ENCODE peak calls at places on chromosome 7, in seven cellular contexts. One of them, this sample, is unnamed.

GRCh38 chr7:15920953-15921352 is 234.5 kb upstream of the MEOX2 start:
- DNase-seq in tibial nerve: no peak
- DNase-seq in CD8-positive, alpha-beta T cell: no peak
- DNase-seq in stomach: no peak
- DNase-seq in K562: no peak
- DNase-seq in IMR-90: no peak
- DNase-seq in prostate gland: no peak
- DNase-seq in this sample: no peak

GRCh38 chr7:36278767-36279171 is 110.9 kb upstream of the ANLN start:
- DNase-seq in prostate gland: peak; percentile 52
- DNase-seq in CD8-positive, alpha-beta T cell: no peak
- DNase-seq in IMR-90: peak; percentile 89
- DNase-seq in K562: no peak
- DNase-seq in tibial nerve: no peak
- DNase-seq in stomach: no peak
- DNase-seq in this sample: peak; percentile 52

GRCh38 chr7:831596-832291 is 532 bp upstream of the SUN1 start:
- DNase-seq in IMR-90: peak; percentile 94
- DNase-seq in K562: peak; percentile 54
- DNase-seq in stomach: no peak
- DNase-seq in prostate gland: no peak
- DNase-seq in CD8-positive, alpha-beta T cell: no peak
- DNase-seq in tibial nerve: no peak
- DNase-seq in this sample: no peak

GRCh38 chr7:78074713-78075112 is 276.1 kb downstream of the PHTF2 start:
- DNase-seq in prostate gland: no peak
- DNase-seq in IMR-90: no peak
- DNase-seq in tibial nerve: no peak
- DNase-seq in stomach: no peak
- DNase-seq in K562: no peak
- DNase-seq in CD8-positive, alpha-beta T cell: no peak
- DNase-seq in this sample: no peak

GRCh38 chr7:64879800-64880199 is 23.3 kb upstream of the ZNF273 start:
- DNase-seq in prostate gland: no peak
- DNase-seq in IMR-90: no peak
- DNase-seq in CD8-positive, alpha-beta T cell: no peak
- DNase-seq in stomach: peak; percentile 18
- DNase-seq in K562: no peak
- DNase-seq in tibial nerve: peak; percentile 2
- DNase-seq in this sample: no peak

GRCh38 chr7:824664-825063 is 7.6 kb upstream of the SUN1 start:
- DNase-seq in prostate gland: no peak
- DNase-seq in stomach: no peak
- DNase-seq in tibial nerve: no peak
- DNase-seq in IMR-90: no peak
- DNase-seq in K562: no peak
- DNase-seq in CD8-positive, alpha-beta T cell: no peak
- DNase-seq in this sample: no peak

GRCh38 chr7:150476285-150476684 is 25.9 kb downstream of the GIMAP8 start:
- DNase-seq in tibial nerve: no peak
- DNase-seq in IMR-90: no peak
- DNase-seq in CD8-positive, alpha-beta T cell: no peak
- DNase-seq in prostate gland: no peak
- DNase-seq in K562: no peak
- DNase-seq in stomach: no peak
- DNase-seq in this sample: no peak

GRCh38 chr7:142868188-142868811 is 13.4 kb downstream of the EPHB6 start:
- DNase-seq in prostate gland: no peak
- DNase-seq in stomach: no peak
- DNase-seq in IMR-90: no peak
- DNase-seq in CD8-positive, alpha-beta T cell: no peak
- DNase-seq in K562: no peak
- DNase-seq in tibial nerve: no peak
- DNase-seq in this sample: no peak

GRCh38 chr7:155291045-155291530 is 6.6 kb upstream of the INSIG1 start:
- DNase-seq in stomach: peak; percentile 52
- DNase-seq in IMR-90: peak; percentile 66
- DNase-seq in tibial nerve: no peak
- DNase-seq in K562: peak; percentile 92
- DNase-seq in prostate gland: no peak
- DNase-seq in CD8-positive, alpha-beta T cell: no peak
- DNase-seq in this sample: no peak

GRCh38 chr7:124856299-124856888 is 73.2 kb downstream of the POT1 start:
- DNase-seq in prostate gland: no peak
- DNase-seq in stomach: no peak
- DNase-seq in CD8-positive, alpha-beta T cell: no peak
- DNase-seq in K562: peak; percentile 31
- DNase-seq in tibial nerve: no peak
- DNase-seq in IMR-90: peak; percentile 61
- DNase-seq in this sample: no peak

GRCh38 chr7:66356277-66356721 is 151.2 kb downstream of the TPST1 start:
- DNase-seq in stomach: no peak
- DNase-seq in IMR-90: peak; percentile 85
- DNase-seq in tibial nerve: no peak
- DNase-seq in K562: no peak
- DNase-seq in CD8-positive, alpha-beta T cell: no peak
- DNase-seq in prostate gland: no peak
- DNase-seq in this sample: no peak

GRCh38 chr7:143359769-143360168 is 2.7 kb downstream of the FAM131B start:
- DNase-seq in stomach: no peak
- DNase-seq in IMR-90: no peak
- DNase-seq in K562: no peak
- DNase-seq in prostate gland: no peak
- DNase-seq in tibial nerve: no peak
- DNase-seq in CD8-positive, alpha-beta T cell: no peak
- DNase-seq in this sample: no peak

GRCh38 chr7:46315891-46316290 is 394.8 kb upstream of the IGFBP3 start:
- DNase-seq in K562: no peak
- DNase-seq in IMR-90: peak; percentile 66
- DNase-seq in CD8-positive, alpha-beta T cell: no peak
- DNase-seq in tibial nerve: no peak
- DNase-seq in prostate gland: peak; percentile 31
- DNase-seq in stomach: no peak
- DNase-seq in this sample: no peak

GRCh38 chr7:128164061-128164954 is 76.8 kb upstream of the LEP start:
- DNase-seq in stomach: no peak
- DNase-seq in prostate gland: no peak
- DNase-seq in K562: no peak
- DNase-seq in CD8-positive, alpha-beta T cell: no peak
- DNase-seq in IMR-90: peak; percentile 86
- DNase-seq in tibial nerve: no peak
- DNase-seq in this sample: no peak

GRCh38 chr7:25820432-25821040 is 331.5 kb upstream of the NFE2L3 start:
- DNase-seq in tibial nerve: no peak
- DNase-seq in CD8-positive, alpha-beta T cell: no peak
- DNase-seq in IMR-90: no peak
- DNase-seq in prostate gland: no peak
- DNase-seq in K562: peak; percentile 37
- DNase-seq in stomach: no peak
- DNase-seq in this sample: peak; percentile 33

DNA sequence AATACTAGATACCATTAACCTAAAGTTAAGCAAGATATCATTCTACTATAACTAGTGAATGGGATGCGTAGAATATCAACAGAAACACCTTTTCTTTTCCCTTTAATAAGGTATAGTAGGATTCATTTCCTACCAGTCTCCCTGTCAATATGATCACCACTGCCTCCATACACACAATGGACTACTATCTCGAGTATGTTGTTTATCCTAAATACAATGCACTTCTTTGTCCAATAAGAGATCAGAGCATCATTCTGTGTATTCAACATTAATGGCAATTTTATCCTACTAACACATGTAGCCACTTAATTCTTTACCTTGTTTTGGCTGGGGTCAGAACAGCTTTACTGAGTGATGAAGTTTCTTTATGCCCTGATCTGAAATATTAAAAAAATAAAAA is 276.3 kb downstream of the TFEC start:
- DNase-seq in K562: no peak
- DNase-seq in CD8-positive, alpha-beta T cell: no peak
- DNase-seq in IMR-90: no peak
- DNase-seq in prostate gland: no peak
- DNase-seq in tibial nerve: no peak
- DNase-seq in stomach: no peak
- DNase-seq in this sample: no peak
- H3K9me3 ChIP-seq in K562: no peaks in the 10 kb centered on the region
- H3K9me3 ChIP-seq in CD8-positive, alpha-beta T cell: no peaks in the 10 kb centered on the region
- H3K9me3 ChIP-seq in IMR-90: no peaks in the 10 kb centered on the region
- H3K9me3 ChIP-seq in prostate gland: no peaks in the 10 kb centered on the region
- H3K9me3 ChIP-seq in tibial nerve: no peaks in the 10 kb centered on the region
- H3K9me3 ChIP-seq in stomach: no peaks in the 10 kb centered on the region
- H3K9me3 ChIP-seq in this sample: no peaks in the 10 kb centered on the region

GRCh38 chr7:44104880-44105771 is 981 bp downstream of the AEBP1 start:
- DNase-seq in tibial nerve: peak; percentile 68
- DNase-seq in CD8-positive, alpha-beta T cell: no peak
- DNase-seq in stomach: no peak
- DNase-seq in prostate gland: no peak
- DNase-seq in K562: no peak
- DNase-seq in IMR-90: peak; percentile 46
- DNase-seq in this sample: no peak
- TF ChIP-seq CTCF in tibial nerve: no peak
- TF ChIP-seq CTCF in CD8-positive, alpha-beta T cell: no peak
- TF ChIP-seq CTCF in stomach: no peak
- TF ChIP-seq CTCF in prostate gland: no peak
- TF ChIP-seq CTCF in K562: no peak
- TF ChIP-seq CTCF in IMR-90: no peak
- TF ChIP-seq CTCF in this sample: no peak

DNA sequence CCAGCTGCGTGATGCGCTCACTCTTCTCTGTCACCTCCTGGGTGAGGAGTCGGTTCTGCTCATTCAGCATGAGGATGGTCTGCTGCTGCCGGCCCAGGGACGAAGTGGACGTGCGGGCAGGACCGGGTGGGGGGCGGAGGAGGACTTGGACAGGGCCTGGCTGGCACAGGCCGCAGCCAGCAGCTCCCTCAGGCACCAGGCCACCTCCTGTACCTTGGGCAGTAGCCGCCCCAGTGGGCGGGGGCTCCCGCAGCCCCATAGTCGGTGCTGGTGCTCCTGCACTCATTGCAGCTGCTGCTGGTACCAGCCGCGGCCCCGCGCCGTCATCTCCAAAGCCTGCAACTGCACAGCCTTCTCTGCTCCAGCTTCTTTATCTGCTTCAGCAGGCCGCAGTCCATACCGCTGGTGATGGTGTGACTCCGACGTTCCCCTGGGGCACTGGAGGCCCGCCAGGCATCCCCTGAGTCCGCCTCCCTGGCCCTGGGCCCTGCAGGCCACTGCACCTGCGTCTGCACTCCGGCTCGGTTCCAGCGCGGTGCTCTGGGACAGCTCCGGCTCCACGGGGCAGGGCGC is 884.9 kb upstream of the ZNF722 start:
- DNase-seq in K562: no peak
- DNase-seq in prostate gland: no peak
- DNase-seq in CD8-positive, alpha-beta T cell: no peak
- DNase-seq in tibial nerve: no peak
- DNase-seq in stomach: no peak
- DNase-seq in IMR-90: no peak
- DNase-seq in this sample: no peak
- H3K9me3 ChIP-seq in K562: no peaks in the 10 kb centered on the region
- H3K9me3 ChIP-seq in prostate gland: no peaks in the 10 kb centered on the region
- H3K9me3 ChIP-seq in CD8-positive, alpha-beta T cell: no peaks in the 10 kb centered on the region
- H3K9me3 ChIP-seq in tibial nerve: no peaks in the 10 kb centered on the region
- H3K9me3 ChIP-seq in stomach: peaks cover 36% of the 10 kb centered on the region
- H3K9me3 ChIP-seq in IMR-90: peaks cover 16% of the 10 kb centered on the region
- H3K9me3 ChIP-seq in this sample: peaks cover 8% of the 10 kb centered on the region

DNA sequence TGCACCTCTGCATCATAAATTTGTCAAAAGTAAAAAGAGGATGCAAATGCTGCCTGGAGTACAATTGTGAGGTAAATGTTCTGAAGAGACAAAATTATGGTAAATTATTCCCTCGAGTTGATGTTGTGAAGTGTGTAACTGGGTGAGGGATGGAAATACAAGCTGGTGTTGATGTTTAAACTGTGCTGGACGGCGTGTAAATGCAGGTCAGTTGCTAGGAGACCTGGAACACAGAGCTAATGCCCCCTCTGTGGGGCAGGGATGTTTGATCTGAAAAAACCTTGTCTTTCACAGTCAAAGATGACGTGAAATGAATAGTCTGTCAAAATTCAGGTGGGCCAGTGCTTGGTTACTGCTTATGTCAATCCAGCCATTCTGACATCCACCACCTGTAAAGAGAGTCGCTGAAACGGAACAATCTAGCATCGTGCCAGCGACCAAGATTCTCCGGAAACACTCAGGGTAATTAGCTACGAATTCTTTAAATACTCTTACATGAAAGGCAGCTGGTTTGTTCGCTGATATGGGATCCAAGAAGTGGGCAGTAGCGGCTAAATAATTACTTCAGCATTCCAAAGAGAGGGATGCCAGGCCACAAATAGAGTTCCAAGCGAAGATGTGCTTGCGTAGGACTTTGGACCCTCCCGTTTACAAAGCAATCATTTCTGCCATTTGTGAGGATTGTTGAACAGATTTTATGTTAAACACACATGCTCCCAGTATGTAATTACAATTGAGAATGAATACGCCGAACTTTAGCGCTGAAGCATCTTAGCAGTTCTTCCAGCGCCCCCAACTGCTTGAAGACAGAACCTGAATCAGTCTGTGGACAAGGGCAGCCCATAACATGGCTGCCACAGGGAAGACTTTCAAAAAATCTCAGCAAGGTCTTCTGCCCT is 7.4 kb upstream of the ASB4 start:
- DNase-seq in tibial nerve: no peak
- DNase-seq in CD8-positive, alpha-beta T cell: no peak
- DNase-seq in K562: peak; percentile 17
- DNase-seq in prostate gland: no peak
- DNase-seq in stomach: no peak
- DNase-seq in IMR-90: peak; percentile 30
- DNase-seq in this sample: peak; percentile 23
- TF ChIP-seq CTCF in tibial nerve: no peak
- TF ChIP-seq CTCF in CD8-positive, alpha-beta T cell: no peak
- TF ChIP-seq CTCF in K562: peak; percentile 55
- TF ChIP-seq CTCF in prostate gland: no peak
- TF ChIP-seq CTCF in stomach: no peak
- TF ChIP-seq CTCF in IMR-90: peak; percentile 35
- TF ChIP-seq CTCF in this sample: peak; percentile 46